ENCODE peak calls at places on chromosomes 13 and 19, in eight cellular contexts. M is sciatic nerve, C is AG08396, V is head of caudate nucleus, U is stomach, F is NCI-H1694, K is HCEC 1CT, T is posterior cingulate gyrus. E is an unnamed sample.

GRCh38 chr13:34070544-34071303 is 252.8 kb downstream of the RFC3 start:
- DNase-seq in T (no peak), V (no peak), K (no peak), U (no peak), F (no peak), C (no peak), M (no peak), E (no peak)

GRCh38 chr19:42121666-42122069 is 10.6 kb downstream of the POU2F2 start:
- DNase-seq in K (peak; percentile 86), V (peak; percentile 22), M (peak; percentile 71), C (peak; percentile 67), F (no peak), U (no peak), T (peak; percentile 88), E (peak; percentile 48)

GRCh38 chr13:99322297-99323103 is 15.3 kb upstream of the GPR183 start:
- DNase-seq in M (no peak), T (no peak), C (peak; percentile 64), F (no peak), U (no peak), V (no peak), K (peak; percentile 89), E (peak; percentile 44)

GRCh38 chr19:46040952-46041500 is at the start of gene IGFL4:
- DNase-seq in C (no peak), T (no peak), M (no peak), U (no peak), V (no peak), K (no peak), F (no peak), E (no peak)

GRCh38 chr13:73194310-73194709 is 135.5 kb downstream of the KLF5 start:
- DNase-seq in C (no peak), F (no peak), T (no peak), U (no peak), V (no peak), K (no peak), M (no peak), E (no peak)

GRCh38 chr13:113126265-113127150 is 3.9 kb downstream of the F10 start:
- DNase-seq in K (no peak), U (no peak), F (no peak), M (peak; percentile 32), V (no peak), T (peak; percentile 31), C (no peak), E (no peak)

GRCh38 chr19:7500811-7501450 is 12.1 kb upstream of the PEX11G start:
- DNase-seq in F (peak; percentile 46), C (peak; percentile 63), M (no peak), T (peak; percentile 99), V (peak; percentile 70), K (no peak), U (peak; percentile 72), E (no peak)

GRCh38 chr19:17332677-17333581 is 1.7 kb downstream of the ANO8 start:
- DNase-seq in T (no peak), K (peak; percentile 40), C (peak; percentile 43), M (no peak), V (no peak), U (no peak), F (no peak), E (peak; percentile 18)

GRCh38 chr13:88648598-88649373 is 977.6 kb downstream of the SLITRK5 start:
- DNase-seq in C (no peak), F (no peak), T (no peak), U (no peak), M (no peak), K (no peak), V (no peak), E (no peak)

GRCh38 chr13:75666646-75667351 is 30.7 kb downstream of the LMO7 start:
- DNase-seq in M (no peak), U (no peak), T (no peak), K (peak; percentile 27), C (peak; percentile 27), V (no peak), F (no peak), E (no peak)

GRCh38 chr19:33796164-33797100 is at the start of gene KCTD15:
- DNase-seq in M (no peak), T (peak; percentile 86), U (peak; percentile 51), C (peak; percentile 53), K (no peak), V (no peak), F (no peak), E (no peak)

GRCh38 chr13:46992383-46992952 is 95.6 kb upstream of the HTR2A start:
- DNase-seq in F (no peak), M (no peak), K (peak; percentile 30), T (no peak), C (no peak), U (no peak), V (no peak), E (no peak)

GRCh38 chr19:50415661-50416033 is 3.1 kb upstream of the SPIB start:
- DNase-seq in U (peak; percentile 49), F (no peak), M (no peak), V (no peak), K (no peak), C (no peak), T (no peak), E (no peak)

GRCh38 chr19:33832633-33833032 is 36.0 kb downstream of the KCTD15 start:
- DNase-seq in U (no peak), F (no peak), T (no peak), K (no peak), V (no peak), M (no peak), C (no peak), E (no peak)

GRCh38 chr19:52492991-52493470 is 34.4 kb upstream of the ZNF808 start:
- DNase-seq in U (no peak), M (no peak), K (no peak), T (no peak), F (no peak), V (no peak), C (no peak), E (no peak)

GRCh38 chr13:35838356-35838755 is 292.8 kb downstream of the DCLK1 start:
- DNase-seq in K (no peak), U (no peak), C (peak; percentile 52), F (no peak), M (no peak), V (no peak), T (no peak), E (peak; percentile 37)

GRCh38 chr13:73874460-73874859 is 259.7 kb downstream of the KLF12 start:
- DNase-seq in F (no peak), C (no peak), T (no peak), M (no peak), V (no peak), K (no peak), U (no peak), E (no peak)

GRCh38 chr19:35031072-35031881 is 1.0 kb downstream of the SCN1B start:
- DNase-seq in T (peak; percentile 92), K (no peak), C (peak; percentile 86), U (no peak), V (peak; percentile 32), F (no peak), M (no peak), E (no peak)

GRCh38 chr13:73934771-73935170 is 199.4 kb downstream of the KLF12 start:
- DNase-seq in T (no peak), C (no peak), F (no peak), M (no peak), K (no peak), U (no peak), V (no peak), E (no peak)

GRCh38 chr19:52660981-52661380 is 22.8 kb upstream of the ZNF83 start:
- DNase-seq in F (no peak), C (no peak), K (peak; percentile 13), T (no peak), M (no peak), V (no peak), U (no peak), E (peak; percentile 74)

GRCh38 chr19:46755077-46755852 is 9.0 kb upstream of the STRN4 start:
- DNase-seq in T (no peak), C (peak; percentile 69), V (no peak), U (no peak), K (peak; percentile 68), F (no peak), M (no peak), E (no peak)

GRCh38 chr19:29845576-29846176 is 33.9 kb downstream of the CCNE1 start:
- DNase-seq in F (no peak), U (no peak), K (peak; percentile 27), T (peak; percentile 88), V (peak; percentile 24), M (no peak), C (peak; percentile 40), E (peak; percentile 9)

GRCh38 chr19:13366529-13367143 is 139.6 kb downstream of the CACNA1A start:
- DNase-seq in U (no peak), T (no peak), F (peak; percentile 2), M (no peak), C (peak; percentile 45), V (no peak), K (peak; percentile 52), E (peak; percentile 37)

GRCh38 chr13:44294868-44295267 is 78.8 kb upstream of the SERP2 start:
- DNase-seq in C (no peak), F (no peak), V (no peak), M (no peak), U (no peak), K (no peak), T (no peak), E (no peak)

GRCh38 chr19:30395283-30395682 is 23.1 kb downstream of the ZNF536 start:
- DNase-seq in M (no peak), K (no peak), C (no peak), U (no peak), F (no peak), V (no peak), T (no peak), E (no peak)

GRCh38 chr19:4508698-4509097 is 9.6 kb downstream of the PLIN4 start:
- DNase-seq in C (no peak), F (no peak), U (no peak), V (no peak), K (no peak), T (peak; percentile 66), M (no peak), E (no peak)

GRCh38 chr13:48890386-48890785 is 85.3 kb upstream of the FNDC3A start:
- DNase-seq in K (no peak), M (no peak), F (no peak), T (no peak), C (no peak), V (no peak), U (no peak), E (no peak)

GRCh38 chr19:36113895-36114762 is 546 bp downstream of the POLR2I start:
- DNase-seq in V (peak; percentile 12), U (peak; percentile 40), M (peak; percentile 71), K (peak; percentile 46), C (peak; percentile 50), T (no peak), F (no peak), E (no peak)

GRCh38 chr13:53170910-53171309 is 142.3 kb downstream of the OLFM4 start:
- DNase-seq in F (no peak), U (no peak), M (no peak), C (no peak), K (no peak), T (no peak), V (no peak), E (no peak)

GRCh38 chr13:85148009-85148408 is 651.2 kb downstream of the SLITRK6 start:
- DNase-seq in C (no peak), K (no peak), V (no peak), F (no peak), U (no peak), T (no peak), M (no peak), E (no peak)

GRCh38 chr19:11541238-11541637 is 2.6 kb downstream of the CNN1 start:
- DNase-seq in T (no peak), K (no peak), F (no peak), U (no peak), C (no peak), V (no peak), M (no peak), E (no peak)

GRCh38 chr13:36920612-36921185 is 661 bp upstream of the SMAD9 start:
- DNase-seq in M (no peak), V (no peak), T (no peak), F (no peak), C (peak; percentile 10), U (no peak), K (no peak), E (no peak)

GRCh38 chr13:39916330-39916729 is 260.9 kb downstream of the COG6 start:
- DNase-seq in V (no peak), F (no peak), T (no peak), K (peak; percentile 8), U (no peak), C (no peak), M (no peak), E (no peak)

GRCh38 chr13:105679832-105680231 is 855.6 kb downstream of the EFNB2 start:
- DNase-seq in K (no peak), M (no peak), C (no peak), U (no peak), F (no peak), T (no peak), V (no peak), E (no peak)

E was measured in RCC 7860.